ENCODE peak calls at places on chromosomes 3 and 15, in six cellular contexts. F is RPMI7951, K is H54, O is COR-L47, C is PC-3, Z is left ventricle myocardium superior. X is an unnamed sample.

GRCh38 chr15:62712455-62712839 is 330.1 kb upstream of the TPM1 start:
- DNase-seq in O (no peak), C (no peak), K (no peak), Z (no peak), F (no peak), X (no peak)

GRCh38 chr15:74891469-74891868 is 1.6 kb downstream of the MPI start:
- DNase-seq in Z (peak; percentile 30), F (no peak), K (no peak), C (peak; percentile 25), O (no peak), X (no peak)

GRCh38 chr3:9889405-9889804 is 1.0 kb upstream of the JAGN1 start:
- DNase-seq in Z (no peak), C (no peak), K (no peak), F (no peak), O (no peak), X (no peak)

GRCh38 chr3:63349583-63350177 is 71.6 kb downstream of the SYNPR start:
- DNase-seq in C (peak; percentile 77), Z (no peak), K (no peak), O (peak; percentile 63), F (peak; percentile 71), X (peak; percentile 2)

GRCh38 chr15:21261965-21262850 is 178.1 kb downstream of the POTEB3 start:
- DNase-seq in K (no peak), C (peak; percentile 4), O (no peak), F (peak; percentile 54), Z (peak; percentile 32), X (no peak)

GRCh38 chr3:142027295-142027694 is 122.0 kb downstream of the TFDP2 start:
- DNase-seq in K (no peak), C (no peak), O (no peak), Z (no peak), F (peak; percentile 13), X (no peak)

GRCh38 chr3:75192065-75192658 is 472.0 kb upstream of the FRG2C start:
- DNase-seq in Z (no peak), K (peak; percentile 4), F (peak; percentile 40), C (peak; percentile 59), O (peak; percentile 5), X (no peak)

GRCh38 chr3:71789922-71790321 is 5.0 kb upstream of the PROK2 start:
- DNase-seq in K (no peak), Z (no peak), C (no peak), F (no peak), O (no peak), X (no peak)